ENCODE peak calls at places on chromosomes 16 and 17, in seven cellular contexts. E is ascending aorta, B is mucosa of gallbladder, X is SHP77, K is lower leg skin, W is skeletal muscle cell, G is thoracic aorta. U is an unnamed sample.

GRCh38 chr17:38341035-38341721 is 2.6 kb downstream of the GPR179 start:
- DNase-seq in E (no peak), K (no peak), X (peak; percentile 72), W (no peak), G (no peak), B (peak; percentile 65), U (no peak)

GRCh38 chr17:63039342-63039741 is 73.3 kb downstream of the TANC2 start:
- DNase-seq in E (no peak), W (no peak), X (peak; percentile 68), G (no peak), K (no peak), B (no peak), U (peak; percentile 38)

GRCh38 chr16:58461056-58461455 is 38.9 kb upstream of the NDRG4 start:
- DNase-seq in G (no peak), K (no peak), W (no peak), B (no peak), E (no peak), X (no peak), U (no peak)

GRCh38 chr16:51393381-51394005 is 242.4 kb upstream of the SALL1 start:
- DNase-seq in K (no peak), G (no peak), X (no peak), W (peak; percentile 8), B (no peak), E (no peak), U (peak; percentile 37)

GRCh38 chr17:57985675-57985974 is 2.4 kb downstream of the VEZF1 start:
- DNase-seq in X (no peak), W (no peak), G (no peak), K (no peak), B (no peak), E (no peak), U (no peak)

GRCh38 chr16:46911650-46912049 is 27.5 kb downstream of the GPT2 start:
- DNase-seq in X (no peak), W (no peak), K (no peak), E (no peak), B (no peak), G (no peak), U (no peak)

GRCh38 chr16:85092851-85093250 is 19.4 kb downstream of the CIBAR2 start:
- DNase-seq in W (no peak), G (no peak), B (no peak), X (no peak), K (no peak), E (no peak), U (no peak)

GRCh38 chr16:67191995-67192681 is at the start of gene E2F4:
- DNase-seq in K (peak; percentile 86), G (peak; percentile 58), W (no peak), B (peak; percentile 91), X (peak; percentile 86), E (peak; percentile 49), U (peak; percentile 41)

GRCh38 chr16:27328937-27329336 is 15.2 kb downstream of the IL4R start:
- DNase-seq in E (no peak), B (no peak), W (no peak), K (no peak), G (no peak), X (no peak), U (no peak)

GRCh38 chr17:83182620-83183063 is 103.2 kb downstream of the METRNL start:
- DNase-seq in E (no peak), B (peak; percentile 11), W (no peak), X (no peak), K (peak; percentile 83), G (no peak), U (no peak)

GRCh38 chr17:44159519-44160210 is 10.8 kb upstream of the ASB16 start:
- DNase-seq in G (no peak), K (no peak), B (no peak), X (no peak), W (no peak), E (no peak), U (no peak)

GRCh38 chr17:13702266-13702665 is 100.5 kb upstream of the HS3ST3A1 start:
- DNase-seq in K (no peak), G (no peak), W (peak; percentile 21), E (no peak), B (no peak), X (no peak), U (no peak)

GRCh38 chr16:10971560-10971961 is 27.2 kb downstream of the CLEC16A start:
- DNase-seq in E (no peak), G (no peak), K (peak; percentile 78), W (peak; percentile 40), X (peak; percentile 71), B (peak; percentile 53), U (peak; percentile 75)

U was measured in NCI-H526 treated with DMSO at 0.1 percent for 48 hours.